ENCODE peak calls at places on chromosomes 1 and 21, in five cellular contexts. One of them, this sample, is unnamed.

GRCh38 chr21:20647603-20648002 is 350.6 kb upstream of the NCAM2 start:
- DNase-seq in fibroblast of lung: peak; percentile 4
- DNase-seq in CD8-positive, alpha-beta T cell: no peak
- DNase-seq in neural progenitor cell: no peak
- DNase-seq in nephron progenitor cell: no peak
- DNase-seq in this sample: peak; percentile 34

GRCh38 chr21:43645414-43645891 is 13.8 kb downstream of the HSF2BP start:
- DNase-seq in fibroblast of lung: peak; percentile 80
- DNase-seq in CD8-positive, alpha-beta T cell: no peak
- DNase-seq in neural progenitor cell: peak; percentile 66
- DNase-seq in nephron progenitor cell: peak; percentile 26
- DNase-seq in this sample: peak; percentile 88

GRCh38 chr1:210504286-210504685 is 175.6 kb downstream of the HHAT start:
- DNase-seq in fibroblast of lung: no peak
- DNase-seq in CD8-positive, alpha-beta T cell: no peak
- DNase-seq in neural progenitor cell: no peak
- DNase-seq in nephron progenitor cell: no peak
- DNase-seq in this sample: no peak

GRCh38 chr1:59393211-59394180 is 96.6 kb downstream of the FGGY start:
- DNase-seq in fibroblast of lung: peak; percentile 97
- DNase-seq in CD8-positive, alpha-beta T cell: no peak
- DNase-seq in neural progenitor cell: peak; percentile 51
- DNase-seq in nephron progenitor cell: peak; percentile 30
- DNase-seq in this sample: no peak

GRCh38 chr1:66315675-66316074 is 218.3 kb upstream of the SGIP1 start:
- DNase-seq in fibroblast of lung: no peak
- DNase-seq in CD8-positive, alpha-beta T cell: no peak
- DNase-seq in neural progenitor cell: no peak
- DNase-seq in nephron progenitor cell: no peak
- DNase-seq in this sample: peak; percentile 61

GRCh38 chr1:22710688-22711024 is at the start of gene EPHB2:
- DNase-seq in fibroblast of lung: peak; percentile 28
- DNase-seq in CD8-positive, alpha-beta T cell: no peak
- DNase-seq in neural progenitor cell: peak; percentile 82
- DNase-seq in nephron progenitor cell: peak; percentile 69
- DNase-seq in this sample: peak; percentile 33

GRCh38 chr1:92356956-92357355 is 58.1 kb downstream of the RPAP2 start:
- DNase-seq in fibroblast of lung: peak; percentile 89
- DNase-seq in CD8-positive, alpha-beta T cell: no peak
- DNase-seq in neural progenitor cell: no peak
- DNase-seq in nephron progenitor cell: no peak
- DNase-seq in this sample: peak; percentile 71

GRCh38 chr1:207866471-207867135 is 44.3 kb downstream of the CD34 start:
- DNase-seq in fibroblast of lung: peak; percentile 64
- DNase-seq in CD8-positive, alpha-beta T cell: no peak
- DNase-seq in neural progenitor cell: no peak
- DNase-seq in nephron progenitor cell: no peak
- DNase-seq in this sample: no peak

GRCh38 chr1:103218821-103219220 is 110.5 kb upstream of the COL11A1 start:
- DNase-seq in fibroblast of lung: no peak
- DNase-seq in CD8-positive, alpha-beta T cell: no peak
- DNase-seq in neural progenitor cell: no peak
- DNase-seq in nephron progenitor cell: no peak
- DNase-seq in this sample: no peak

GRCh38 chr1:180542530-180543171 is 16.1 kb upstream of the OVAAL start:
- DNase-seq in fibroblast of lung: no peak
- DNase-seq in CD8-positive, alpha-beta T cell: no peak
- DNase-seq in neural progenitor cell: no peak
- DNase-seq in nephron progenitor cell: no peak
- DNase-seq in this sample: no peak

GRCh38 chr1:243850013-243850367 is at the start of gene AKT3:
- DNase-seq in fibroblast of lung: no peak
- DNase-seq in CD8-positive, alpha-beta T cell: no peak
- DNase-seq in neural progenitor cell: peak; percentile 91
- DNase-seq in nephron progenitor cell: peak; percentile 86
- DNase-seq in this sample: no peak

GRCh38 chr1:235203428-235203827 is 42.4 kb upstream of the RBM34 start:
- DNase-seq in fibroblast of lung: no peak
- DNase-seq in CD8-positive, alpha-beta T cell: no peak
- DNase-seq in neural progenitor cell: no peak
- DNase-seq in nephron progenitor cell: no peak
- DNase-seq in this sample: no peak

GRCh38 chr1:235199441-235199840 is 38.4 kb upstream of the RBM34 start:
- DNase-seq in fibroblast of lung: peak; percentile 48
- DNase-seq in CD8-positive, alpha-beta T cell: no peak
- DNase-seq in neural progenitor cell: peak; percentile 83
- DNase-seq in nephron progenitor cell: no peak
- DNase-seq in this sample: peak; percentile 44
- TF ChIP-seq CTCF in fibroblast of lung: peak; percentile 41
- TF ChIP-seq CTCF in CD8-positive, alpha-beta T cell: no peak
- TF ChIP-seq CTCF in neural progenitor cell: peak; percentile 64
- TF ChIP-seq CTCF in nephron progenitor cell: peak; percentile 13
- TF ChIP-seq CTCF in this sample: peak; percentile 31

GRCh38 chr1:27719286-27720251 is 6.2 kb upstream of the FAM76A start:
- DNase-seq in fibroblast of lung: peak; percentile 31
- DNase-seq in CD8-positive, alpha-beta T cell: no peak
- DNase-seq in neural progenitor cell: no peak
- DNase-seq in nephron progenitor cell: no peak
- DNase-seq in this sample: peak; percentile 10
- TF ChIP-seq CTCF in fibroblast of lung: peak; percentile 53
- TF ChIP-seq CTCF in CD8-positive, alpha-beta T cell: peak; percentile 45
- TF ChIP-seq CTCF in neural progenitor cell: no peak
- TF ChIP-seq CTCF in nephron progenitor cell: no peak
- TF ChIP-seq CTCF in this sample: peak; percentile 14

GRCh38 chr1:167949770-167950169 is 12.9 kb upstream of the MPC2 start:
- DNase-seq in fibroblast of lung: no peak
- DNase-seq in CD8-positive, alpha-beta T cell: no peak
- DNase-seq in neural progenitor cell: no peak
- DNase-seq in nephron progenitor cell: no peak
- DNase-seq in this sample: no peak
- TF ChIP-seq CTCF in fibroblast of lung: no peak
- TF ChIP-seq CTCF in CD8-positive, alpha-beta T cell: no peak
- TF ChIP-seq CTCF in neural progenitor cell: no peak
- TF ChIP-seq CTCF in nephron progenitor cell: no peak
- TF ChIP-seq CTCF in this sample: no peak

DNA sequence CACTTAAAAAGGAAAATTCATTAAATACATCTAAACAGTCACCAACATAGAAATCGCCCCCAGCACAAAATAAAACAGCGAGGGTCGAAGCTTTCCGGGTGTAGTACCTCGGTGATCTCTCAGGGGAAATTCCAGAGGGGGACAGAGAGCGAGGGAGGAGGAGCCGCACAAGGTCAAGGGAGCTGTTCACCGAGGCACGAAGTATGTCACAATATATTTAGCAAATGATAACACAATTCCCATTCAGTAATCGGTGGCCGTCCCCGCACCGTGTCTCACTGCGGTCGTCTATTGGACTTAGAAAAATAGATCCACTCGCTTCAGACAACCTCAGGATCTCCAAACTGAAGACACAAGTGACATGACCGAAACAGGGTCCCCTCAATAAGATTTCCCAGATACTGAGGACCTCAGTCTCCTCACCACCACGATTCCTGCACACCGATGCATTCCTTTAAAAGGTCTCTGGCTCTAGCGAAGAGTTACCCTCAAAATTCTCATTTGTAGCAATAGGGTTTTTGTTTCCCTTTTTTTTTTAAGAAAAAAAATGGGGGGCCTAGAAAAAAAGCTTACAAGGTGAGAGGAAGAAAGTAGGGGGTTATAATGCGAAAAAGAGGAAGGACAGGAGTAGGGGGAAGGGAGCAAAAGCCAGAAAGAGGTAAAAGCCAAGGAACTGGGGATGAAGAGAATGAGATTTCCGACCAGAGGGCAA is 1.1 kb downstream of the LPGAT1 start:
- DNase-seq in fibroblast of lung: peak; percentile 20
- DNase-seq in CD8-positive, alpha-beta T cell: no peak
- DNase-seq in neural progenitor cell: peak; percentile 31
- DNase-seq in nephron progenitor cell: peak; percentile 52
- DNase-seq in this sample: peak; percentile 47
- TF ChIP-seq CTCF in fibroblast of lung: no peak
- TF ChIP-seq CTCF in CD8-positive, alpha-beta T cell: no peak
- TF ChIP-seq CTCF in neural progenitor cell: peak; percentile 32
- TF ChIP-seq CTCF in nephron progenitor cell: peak; percentile 11
- TF ChIP-seq CTCF in this sample: no peak

GRCh38 chr1:216960716-216961115 is 237.5 kb upstream of the ESRRG start:
- DNase-seq in fibroblast of lung: peak; percentile 30
- DNase-seq in CD8-positive, alpha-beta T cell: no peak
- DNase-seq in neural progenitor cell: no peak
- DNase-seq in nephron progenitor cell: no peak
- DNase-seq in this sample: no peak

GRCh38 chr1:216958569-216958968 is 235.3 kb upstream of the ESRRG start:
- DNase-seq in fibroblast of lung: no peak
- DNase-seq in CD8-positive, alpha-beta T cell: no peak
- DNase-seq in neural progenitor cell: no peak
- DNase-seq in nephron progenitor cell: no peak
- DNase-seq in this sample: no peak

GRCh38 chr1:216961516-216961915 is 238.3 kb upstream of the ESRRG start:
- DNase-seq in fibroblast of lung: no peak
- DNase-seq in CD8-positive, alpha-beta T cell: no peak
- DNase-seq in neural progenitor cell: no peak
- DNase-seq in nephron progenitor cell: no peak
- DNase-seq in this sample: no peak
- TF ChIP-seq CTCF in fibroblast of lung: no peak
- TF ChIP-seq CTCF in CD8-positive, alpha-beta T cell: no peak
- TF ChIP-seq CTCF in neural progenitor cell: no peak
- TF ChIP-seq CTCF in nephron progenitor cell: no peak
- TF ChIP-seq CTCF in this sample: peak; percentile 5

This sample was measured in MCF 10A.